ENCODE peak calls at places on chromosomes 5 and 9, in ten cellular contexts. B, T, Y, Q, M, J, P, R, X and D are unnamed samples.

GRCh38 chr9:110252509-110253139 is 3.7 kb downstream of the TXN start:
- DNase-seq in Q (no peak), Y (no peak), B (no peak), X (no peak), P (no peak), J (no peak), T (no peak), R (no peak), M (no peak), D (no peak)

GRCh38 chr5:130135506-130135905 is 231.2 kb downstream of the CHSY3 start:
- DNase-seq in M (no peak), R (no peak), Y (no peak), Q (no peak), X (no peak), B (no peak), P (no peak), T (no peak), J (no peak), D (no peak)

GRCh38 chr9:93307468-93308157 is 123.7 kb downstream of the WNK2 start:
- DNase-seq in Q (no peak), P (no peak), T (no peak), Y (no peak), X (no peak), J (no peak), M (peak), R (no peak), B (peak), D (no peak)

GRCh38 chr5:150624334-150625163 is 15.9 kb upstream of the SYNPO start:
- DNase-seq in T (peak), J (no peak), Y (peak), M (no peak), X (no peak), R (peak), P (peak), Q (no peak), B (no peak), D (peak)

GRCh38 chr9:113609562-113610318 is 146.2 kb downstream of the RGS3 start:
- DNase-seq in T (no peak), R (peak), Y (no peak), J (no peak), M (peak), X (no peak), Q (no peak), P (no peak), B (peak), D (no peak)

GRCh38 chr9:113593682-113594281 is 130.3 kb downstream of the RGS3 start:
- DNase-seq in M (peak), J (peak), R (peak), Y (peak), P (no peak), X (peak), T (peak), B (peak), Q (no peak), D (no peak)

GRCh38 chr9:98375138-98375726 is 119.8 kb upstream of the TBC1D2 start:
- DNase-seq in B (no peak), M (no peak), X (no peak), Q (peak), J (no peak), R (no peak), Y (peak), P (no peak), T (peak), D (no peak)

GRCh38 chr9:98971168-98971914 is 27.6 kb downstream of the COL15A1 start:
- DNase-seq in Y (peak), M (no peak), J (no peak), X (peak), B (no peak), Q (no peak), R (peak), T (no peak), P (no peak), D (no peak)

GRCh38 chr9:18274693-18275092 is 199.3 kb upstream of the ADAMTSL1 start:
- DNase-seq in P (no peak), B (no peak), T (no peak), M (no peak), Q (no peak), Y (no peak), R (no peak), J (no peak), X (no peak), D (no peak)

GRCh38 chr5:138444774-138445546 is 6.1 kb downstream of the REEP2 start:
- DNase-seq in Q (no peak), B (no peak), Y (no peak), R (no peak), J (no peak), T (no peak), P (no peak), X (no peak), M (peak), D (no peak)

GRCh38 chr5:179342577-179342976 is 2.7 kb downstream of the ADAMTS2 start:
- DNase-seq in P (no peak), J (no peak), T (no peak), Q (no peak), R (no peak), Y (peak), B (peak), X (no peak), M (peak), D (no peak)

GRCh38 chr9:25003686-25004085 is 458.0 kb upstream of the IZUMO3 start:
- DNase-seq in R (no peak), Q (no peak), M (peak), J (no peak), B (no peak), P (no peak), X (no peak), T (peak), Y (no peak), D (no peak)

GRCh38 chr5:139639619-139640431 is 8.3 kb upstream of the CXXC5 start:
- DNase-seq in Q (peak), X (no peak), B (no peak), T (no peak), R (no peak), P (no peak), Y (peak), M (peak), J (no peak), D (no peak)

GRCh38 chr5:146079695-146080361 is 25.5 kb downstream of the PLAC8L1 start:
- DNase-seq in M (no peak), P (no peak), Q (no peak), R (no peak), X (no peak), J (no peak), T (no peak), B (no peak), Y (no peak), D (no peak)

GRCh38 chr5:56569051-56569450 is 246.3 kb upstream of the MAP3K1 start:
- DNase-seq in R (no peak), B (no peak), Q (peak), X (no peak), Y (peak), T (no peak), M (no peak), J (no peak), P (no peak), D (no peak)

GRCh38 chr9:135090547-135090946 is 3.1 kb downstream of the OLFM1 start:
- DNase-seq in P (no peak), B (no peak), Y (no peak), Q (no peak), R (no peak), M (no peak), T (no peak), X (no peak), J (no peak), D (no peak)

GRCh38 chr9:11204521-11204920 is 591.7 kb upstream of the PTPRD start:
- DNase-seq in Q (no peak), R (no peak), M (no peak), P (no peak), T (peak), Y (no peak), B (no peak), X (no peak), J (no peak), D (no peak)